ENCODE peak calls at places on chromosomes 7 and 10, in eight cellular contexts. P is suprapubic skin, X is IMR-90, N is ovary, G is esophagus squamous epithelium, Z is HCT116, L is spleen, K is transverse colon. C is an unnamed sample.

GRCh38 chr7:101940830-101941229 is 123.4 kb downstream of the CUX1 start:
- DNase-seq in P (no peak), N (no peak), L (no peak), G (no peak), X (no peak), K (peak), Z (no peak), C (no peak)

GRCh38 chr10:119526149-119526548 is 16.4 kb downstream of the RGS10 start:
- DNase-seq in X (peak), K (no peak), P (no peak), L (peak), G (no peak), Z (no peak), N (no peak), C (no peak)

GRCh38 chr10:77909755-77910375 is 16.7 kb downstream of the DLG5 start:
- DNase-seq in L (no peak), Z (no peak), X (peak), N (no peak), P (no peak), G (no peak), K (peak), C (peak)

GRCh38 chr10:100130786-100131185 is 49.1 kb upstream of the CPN1 start:
- DNase-seq in X (no peak), L (no peak), N (no peak), G (no peak), K (no peak), P (no peak), Z (no peak), C (no peak)

GRCh38 chr10:125103466-125104377 is 56.6 kb downstream of the CTBP2 start:
- DNase-seq in K (no peak), X (no peak), N (peak), P (peak), Z (no peak), L (peak), G (no peak), C (peak)

GRCh38 chr10:99394256-99394655 is 36.2 kb downstream of the GOT1 start:
- DNase-seq in Z (no peak), N (no peak), X (no peak), L (no peak), G (no peak), K (no peak), P (no peak), C (no peak)

GRCh38 chr7:133941496-133941895 is 185.6 kb upstream of the LRGUK start:
- DNase-seq in P (no peak), K (no peak), N (no peak), L (no peak), Z (no peak), X (peak), G (no peak), C (no peak)

GRCh38 chr10:126242352-126243260 is 145.7 kb downstream of the ADAM12 start:
- DNase-seq in P (peak), N (peak), G (no peak), Z (no peak), X (peak), L (no peak), K (no peak), C (no peak)

GRCh38 chr7:593324-594115 is 73.9 kb upstream of the PDGFA start:
- DNase-seq in G (no peak), P (no peak), X (no peak), Z (no peak), L (no peak), N (no peak), K (no peak), C (no peak)

GRCh38 chr7:47937711-47938573 is 10.3 kb downstream of the PKD1L1 start:
- DNase-seq in G (no peak), X (no peak), Z (no peak), N (no peak), P (no peak), K (peak), L (no peak), C (no peak)
- H3K4me3 ChIP-seq in G (no peak), X (no peak), Z (no peak), N (no peak), P (no peak), K (no peak), L (no peak), C (no peak)

GRCh38 chr10:102608487-102608886 is 35.8 kb upstream of the TRIM8 start:
- DNase-seq in P (no peak), Z (no peak), G (no peak), N (no peak), X (no peak), L (no peak), K (no peak), C (no peak)
- TF ChIP-seq CTCF in P (no peak), Z (no peak), G (no peak), N (no peak), X (no peak), L (no peak), K (no peak), C (no peak)

GRCh38 chr7:46532571-46532970 is 611.5 kb upstream of the IGFBP3 start:
- DNase-seq in G (no peak), X (peak), Z (no peak), L (no peak), K (no peak), P (no peak), N (no peak), C (no peak)
- TF ChIP-seq POLR2A in G (no peak), X (no peak), Z (no peak), L (no peak), K (no peak), P (no peak), N (no peak), C (no peak)

GRCh38 chr7:120274482-120274881 is 1.5 kb downstream of the KCND2 start:
- DNase-seq in Z (no peak), P (no peak), K (no peak), X (no peak), L (no peak), N (peak), G (no peak), C (no peak)
- H3K4me3 ChIP-seq in Z (no peak), P (no peak), K (no peak), X (no peak), L (no peak), N (no peak), G (no peak), C (no peak)

GRCh38 chr10:32627183-32627582 is 181.2 kb downstream of the CCDC7 start:
- DNase-seq in X (no peak), K (no peak), Z (no peak), P (no peak), L (no peak), N (no peak), G (no peak), C (no peak)
- TF ChIP-seq CTCF in X (no peak), K (no peak), Z (no peak), P (no peak), L (no peak), N (no peak), G (no peak), C (no peak)

GRCh38 chr7:66150471-66150870 is 35.8 kb downstream of the CRCP start:
- DNase-seq in K (peak), P (no peak), L (no peak), Z (no peak), N (peak), G (no peak), X (peak), C (peak)
- TF ChIP-seq POLR2A in K (no peak), P (no peak), L (no peak), Z (no peak), N (no peak), G (no peak), X (no peak), C (no peak)

GRCh38 chr10:70162892-70163201 is 7.5 kb downstream of the SAR1A start:
- DNase-seq in K (no peak), G (no peak), N (no peak), L (no peak), X (no peak), P (no peak), Z (no peak), C (no peak)
- H3K4me3 ChIP-seq in K (no peak), G (no peak), N (no peak), L (no peak), X (no peak), P (no peak), Z (no peak), C (no peak)

DNA sequence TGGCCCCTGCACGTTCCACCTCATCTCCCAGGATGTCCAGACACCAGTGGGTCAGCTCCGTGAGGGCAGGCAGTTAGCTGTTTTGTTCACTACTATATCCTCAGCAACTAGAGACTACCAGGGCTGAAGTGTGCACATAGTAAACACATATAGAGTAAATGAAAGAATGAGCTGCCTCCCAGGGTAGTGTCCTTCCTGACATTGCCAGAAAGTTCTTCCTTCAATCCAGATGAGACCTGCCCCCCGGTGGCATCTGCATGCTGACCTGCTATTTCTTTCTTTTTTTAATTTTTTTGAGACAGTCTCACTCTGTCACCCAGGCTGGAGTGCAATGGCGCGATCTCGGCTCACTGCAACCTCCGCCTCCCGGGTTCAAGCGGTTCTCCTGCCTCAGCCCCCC is 14.0 kb upstream of the ARPC1A start:
- DNase-seq in L (no peak), P (no peak), X (no peak), N (no peak), Z (no peak), G (no peak), K (no peak), C (no peak)
- TF ChIP-seq CTCF in L (no peak), P (no peak), X (no peak), N (no peak), Z (peak), G (no peak), K (no peak), C (no peak)

GRCh38 chr10:29689001-29689400 is 54.2 kb upstream of the SVIL start:
- DNase-seq in X (peak), L (no peak), Z (peak), K (no peak), N (no peak), G (no peak), P (no peak), C (no peak)

GRCh38 chr10:29688230-29688634 is 53.5 kb upstream of the SVIL start:
- DNase-seq in L (no peak), N (no peak), X (no peak), Z (peak), G (no peak), P (no peak), K (no peak), C (no peak)

GRCh38 chr10:29694121-29694520 is 59.4 kb upstream of the SVIL start:
- DNase-seq in K (no peak), L (no peak), Z (no peak), P (no peak), N (no peak), X (no peak), G (no peak), C (no peak)

GRCh38 chr10:29691564-29692064 is 56.8 kb upstream of the SVIL start:
- DNase-seq in N (no peak), K (no peak), G (no peak), X (peak), L (no peak), P (no peak), Z (no peak), C (no peak)

GRCh38 chr10:29692121-29692539 is 57.4 kb upstream of the SVIL start:
- DNase-seq in G (no peak), P (no peak), Z (no peak), X (peak), K (no peak), N (no peak), L (no peak), C (no peak)
- TF ChIP-seq POLR2A in G (no peak), P (no peak), Z (no peak), X (no peak), K (no peak), N (no peak), L (no peak), C (no peak)